ENCODE peak calls at places on chromosomes 7 and 10, in eight cellular contexts. O, N, U, C, W, D, J and M are unnamed samples.

GRCh38 chr7:193538-194256 is 1.3 kb downstream of the FAM20C start:
- DNase-seq in U (peak; percentile 57), C (peak; percentile 23), N (no peak), J (no peak), D (peak; percentile 33), W (peak; percentile 20), O (no peak), M (no peak)

GRCh38 chr7:47290867-47291266 is 291.0 kb downstream of the TNS3 start:
- DNase-seq in W (no peak), N (no peak), U (no peak), O (no peak), C (no peak), J (no peak), D (no peak), M (no peak)

GRCh38 chr7:21269021-21269420 is 158.9 kb upstream of the SP4 start:
- DNase-seq in N (no peak), U (no peak), O (no peak), D (no peak), W (no peak), C (no peak), J (no peak), M (no peak)

GRCh38 chr10:130784326-130784725 is 527.2 kb downstream of the TCERG1L start:
- DNase-seq in D (no peak), J (no peak), N (no peak), U (no peak), C (no peak), O (no peak), W (no peak), M (no peak)

GRCh38 chr10:68561804-68562649 is 1.9 kb downstream of the TET1 start:
- DNase-seq in C (peak; percentile 52), O (no peak), W (no peak), N (no peak), J (no peak), U (peak; percentile 65), D (peak; percentile 23), M (no peak)

GRCh38 chr10:61942997-61943457 is 41.5 kb downstream of the ARID5B start:
- DNase-seq in O (no peak), C (no peak), U (no peak), D (no peak), W (peak; percentile 44), N (no peak), J (peak; percentile 38), M (no peak)

GRCh38 chr7:101166909-101167644 is 1.7 kb upstream of the VGF start:
- DNase-seq in J (no peak), C (no peak), N (no peak), U (peak; percentile 65), W (no peak), D (no peak), O (no peak), M (peak; percentile 17)

GRCh38 chr10:11150255-11150731 is 132.6 kb downstream of the CELF2 start:
- DNase-seq in D (no peak), C (no peak), O (no peak), W (no peak), N (no peak), U (no peak), J (no peak), M (no peak)

GRCh38 chr7:108818742-108819141 is 249.1 kb downstream of the DNAJB9 start:
- DNase-seq in J (no peak), D (no peak), O (no peak), W (no peak), C (no peak), N (no peak), U (no peak), M (no peak)

GRCh38 chr7:106231856-106232490 is 52.8 kb downstream of the NAMPT start:
- DNase-seq in O (no peak), J (no peak), U (no peak), D (no peak), N (no peak), W (no peak), C (no peak), M (no peak)

GRCh38 chr10:116371737-116372136 is 47.5 kb downstream of the CCDC172 start:
- DNase-seq in U (no peak), C (no peak), J (no peak), O (no peak), W (no peak), D (no peak), N (no peak), M (no peak)

GRCh38 chr10:34905200-34905927 is 90.3 kb upstream of the PARD3 start:
- DNase-seq in D (no peak), O (no peak), W (no peak), U (no peak), C (peak; percentile 57), J (no peak), N (no peak), M (no peak)

GRCh38 chr7:124713086-124713485 is 52.5 kb downstream of the GPR37 start:
- DNase-seq in W (no peak), O (no peak), D (no peak), J (no peak), N (no peak), C (no peak), U (no peak), M (no peak)

GRCh38 chr10:33143160-33143728 is 185.2 kb upstream of the ITGB1 start:
- DNase-seq in J (peak; percentile 56), U (no peak), D (no peak), C (no peak), O (no peak), N (no peak), W (no peak), M (peak; percentile 83)